ENCODE peak calls at places on chromosomes 16 and 17, in nine cellular contexts. One of them, this sample, is unnamed.

GRCh38 chr17:57899822-57900221 is 50.0 kb upstream of the MRPS23 start:
- DNase-seq in left ventricle myocardium inferior: no peak
- DNase-seq in RWPE2: no peak
- DNase-seq in HFF-Myc: no peak
- DNase-seq in body of pancreas: peak; percentile 79
- DNase-seq in SK-N-SH: no peak
- DNase-seq in dorsolateral prefrontal cortex: no peak
- DNase-seq in esophagus muscularis mucosa: no peak
- DNase-seq in endothelial cell: no peak
- DNase-seq in this sample: no peak

GRCh38 chr17:13869301-13869700 is 200.0 kb upstream of the COX10 start:
- DNase-seq in left ventricle myocardium inferior: no peak
- DNase-seq in RWPE2: no peak
- DNase-seq in HFF-Myc: no peak
- DNase-seq in body of pancreas: no peak
- DNase-seq in SK-N-SH: no peak
- DNase-seq in dorsolateral prefrontal cortex: no peak
- DNase-seq in esophagus muscularis mucosa: no peak
- DNase-seq in endothelial cell: no peak
- DNase-seq in this sample: no peak

GRCh38 chr16:10896165-10896564 is 19.2 kb downstream of the CIITA start:
- DNase-seq in left ventricle myocardium inferior: no peak
- DNase-seq in RWPE2: no peak
- DNase-seq in HFF-Myc: no peak
- DNase-seq in body of pancreas: no peak
- DNase-seq in SK-N-SH: no peak
- DNase-seq in dorsolateral prefrontal cortex: no peak
- DNase-seq in esophagus muscularis mucosa: no peak
- DNase-seq in endothelial cell: no peak
- DNase-seq in this sample: no peak

GRCh38 chr17:14294876-14295275 is 6.0 kb upstream of the HS3ST3B1 start:
- DNase-seq in left ventricle myocardium inferior: no peak
- DNase-seq in RWPE2: no peak
- DNase-seq in HFF-Myc: no peak
- DNase-seq in body of pancreas: no peak
- DNase-seq in SK-N-SH: no peak
- DNase-seq in dorsolateral prefrontal cortex: no peak
- DNase-seq in esophagus muscularis mucosa: no peak
- DNase-seq in endothelial cell: no peak
- DNase-seq in this sample: no peak

GRCh38 chr17:71975998-71976649 is 144.7 kb upstream of the SOX9 start:
- DNase-seq in left ventricle myocardium inferior: peak; percentile 80
- DNase-seq in RWPE2: peak; percentile 96
- DNase-seq in HFF-Myc: peak; percentile 59
- DNase-seq in body of pancreas: peak; percentile 53
- DNase-seq in SK-N-SH: peak; percentile 38
- DNase-seq in dorsolateral prefrontal cortex: peak; percentile 60
- DNase-seq in esophagus muscularis mucosa: peak; percentile 92
- DNase-seq in endothelial cell: peak; percentile 29
- DNase-seq in this sample: peak; percentile 93

GRCh38 chr16:48164907-48165715 is 9.3 kb upstream of the ABCC12 start:
- DNase-seq in left ventricle myocardium inferior: peak; percentile 75
- DNase-seq in RWPE2: no peak
- DNase-seq in HFF-Myc: peak; percentile 48
- DNase-seq in body of pancreas: peak; percentile 73
- DNase-seq in SK-N-SH: peak; percentile 88
- DNase-seq in dorsolateral prefrontal cortex: peak; percentile 69
- DNase-seq in esophagus muscularis mucosa: no peak
- DNase-seq in endothelial cell: peak; percentile 85
- DNase-seq in this sample: no peak

GRCh38 chr17:79907217-79907715 is 68.0 kb upstream of the CBX4 start:
- DNase-seq in left ventricle myocardium inferior: no peak
- DNase-seq in RWPE2: no peak
- DNase-seq in HFF-Myc: no peak
- DNase-seq in body of pancreas: no peak
- DNase-seq in SK-N-SH: no peak
- DNase-seq in dorsolateral prefrontal cortex: no peak
- DNase-seq in esophagus muscularis mucosa: no peak
- DNase-seq in endothelial cell: no peak
- DNase-seq in this sample: peak; percentile 49

GRCh38 chr17:61399131-61400057 is at the start of gene TBX2:
- DNase-seq in left ventricle myocardium inferior: peak; percentile 88
- DNase-seq in RWPE2: no peak
- DNase-seq in HFF-Myc: no peak
- DNase-seq in body of pancreas: peak; percentile 50
- DNase-seq in SK-N-SH: peak; percentile 98
- DNase-seq in dorsolateral prefrontal cortex: no peak
- DNase-seq in esophagus muscularis mucosa: no peak
- DNase-seq in endothelial cell: peak; percentile 47
- DNase-seq in this sample: no peak

GRCh38 chr16:17470871-17471744 is at the start of gene XYLT1:
- DNase-seq in left ventricle myocardium inferior: peak; percentile 51
- DNase-seq in RWPE2: peak; percentile 76
- DNase-seq in HFF-Myc: peak; percentile 49
- DNase-seq in body of pancreas: peak; percentile 72
- DNase-seq in SK-N-SH: peak; percentile 89
- DNase-seq in dorsolateral prefrontal cortex: peak; percentile 58
- DNase-seq in esophagus muscularis mucosa: no peak
- DNase-seq in endothelial cell: peak; percentile 45
- DNase-seq in this sample: no peak

GRCh38 chr17:59547131-59547915 is 18.1 kb upstream of the DHX40 start:
- DNase-seq in left ventricle myocardium inferior: no peak
- DNase-seq in RWPE2: no peak
- DNase-seq in HFF-Myc: no peak
- DNase-seq in body of pancreas: no peak
- DNase-seq in SK-N-SH: peak; percentile 87
- DNase-seq in dorsolateral prefrontal cortex: no peak
- DNase-seq in esophagus muscularis mucosa: no peak
- DNase-seq in endothelial cell: no peak
- DNase-seq in this sample: no peak

GRCh38 chr16:24671455-24671954 is 57.9 kb upstream of the TNRC6A start:
- DNase-seq in left ventricle myocardium inferior: no peak
- DNase-seq in RWPE2: no peak
- DNase-seq in HFF-Myc: no peak
- DNase-seq in body of pancreas: no peak
- DNase-seq in SK-N-SH: peak; percentile 46
- DNase-seq in dorsolateral prefrontal cortex: no peak
- DNase-seq in esophagus muscularis mucosa: no peak
- DNase-seq in endothelial cell: no peak
- DNase-seq in this sample: no peak
- TF ChIP-seq CTCF in left ventricle myocardium inferior: no peak
- TF ChIP-seq CTCF in RWPE2: no peak
- TF ChIP-seq CTCF in HFF-Myc: no peak
- TF ChIP-seq CTCF in body of pancreas: no peak
- TF ChIP-seq CTCF in SK-N-SH: peak; percentile 28
- TF ChIP-seq CTCF in dorsolateral prefrontal cortex: no peak
- TF ChIP-seq CTCF in esophagus muscularis mucosa: no peak
- TF ChIP-seq CTCF in endothelial cell: no peak
- TF ChIP-seq CTCF in this sample: peak; percentile 28

DNA sequence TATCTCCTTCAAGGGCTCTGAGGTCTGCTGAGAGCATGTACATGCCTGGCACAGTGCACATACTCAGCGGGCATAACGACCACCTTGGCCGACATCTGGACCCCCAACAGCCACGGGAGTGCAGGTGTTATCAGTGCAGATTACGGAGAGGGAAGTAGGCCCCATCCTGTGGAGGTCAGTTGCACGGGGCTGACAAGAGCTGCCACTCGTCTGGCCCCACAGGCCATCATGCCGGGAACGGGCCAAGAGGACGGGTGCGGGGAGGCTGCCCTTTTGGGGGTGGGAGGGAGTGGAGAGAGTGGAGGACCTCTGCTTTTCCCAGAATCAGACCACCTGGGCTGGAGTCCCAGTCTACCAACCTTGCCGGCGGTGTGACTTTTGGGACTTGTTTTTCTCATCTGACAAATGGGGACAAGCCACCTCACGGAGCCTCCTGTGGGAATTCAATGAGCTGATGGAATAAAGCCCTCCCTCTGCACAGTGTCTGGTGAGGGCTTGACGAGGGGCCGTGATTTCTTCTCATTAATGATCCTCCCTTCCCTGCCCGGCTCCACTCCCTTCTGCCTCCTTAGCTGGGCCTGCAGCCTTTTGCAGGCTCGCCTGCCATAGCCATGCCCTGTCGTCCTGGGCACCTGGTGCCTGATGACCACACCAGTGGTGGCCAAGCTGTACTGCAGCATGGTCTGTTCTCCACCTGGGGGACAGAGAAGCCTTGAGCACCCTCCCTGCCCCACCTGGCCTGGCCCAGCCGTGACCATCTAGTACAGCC is 4.6 kb downstream of the PRSS33 start:
- DNase-seq in left ventricle myocardium inferior: no peak
- DNase-seq in RWPE2: peak; percentile 51
- DNase-seq in HFF-Myc: no peak
- DNase-seq in body of pancreas: no peak
- DNase-seq in SK-N-SH: no peak
- DNase-seq in dorsolateral prefrontal cortex: no peak
- DNase-seq in esophagus muscularis mucosa: no peak
- DNase-seq in endothelial cell: no peak
- DNase-seq in this sample: peak; percentile 82
- TF ChIP-seq CTCF in left ventricle myocardium inferior: no peak
- TF ChIP-seq CTCF in RWPE2: no peak
- TF ChIP-seq CTCF in HFF-Myc: no peak
- TF ChIP-seq CTCF in body of pancreas: no peak
- TF ChIP-seq CTCF in SK-N-SH: no peak
- TF ChIP-seq CTCF in dorsolateral prefrontal cortex: no peak
- TF ChIP-seq CTCF in esophagus muscularis mucosa: no peak
- TF ChIP-seq CTCF in endothelial cell: no peak
- TF ChIP-seq CTCF in this sample: no peak

DNA sequence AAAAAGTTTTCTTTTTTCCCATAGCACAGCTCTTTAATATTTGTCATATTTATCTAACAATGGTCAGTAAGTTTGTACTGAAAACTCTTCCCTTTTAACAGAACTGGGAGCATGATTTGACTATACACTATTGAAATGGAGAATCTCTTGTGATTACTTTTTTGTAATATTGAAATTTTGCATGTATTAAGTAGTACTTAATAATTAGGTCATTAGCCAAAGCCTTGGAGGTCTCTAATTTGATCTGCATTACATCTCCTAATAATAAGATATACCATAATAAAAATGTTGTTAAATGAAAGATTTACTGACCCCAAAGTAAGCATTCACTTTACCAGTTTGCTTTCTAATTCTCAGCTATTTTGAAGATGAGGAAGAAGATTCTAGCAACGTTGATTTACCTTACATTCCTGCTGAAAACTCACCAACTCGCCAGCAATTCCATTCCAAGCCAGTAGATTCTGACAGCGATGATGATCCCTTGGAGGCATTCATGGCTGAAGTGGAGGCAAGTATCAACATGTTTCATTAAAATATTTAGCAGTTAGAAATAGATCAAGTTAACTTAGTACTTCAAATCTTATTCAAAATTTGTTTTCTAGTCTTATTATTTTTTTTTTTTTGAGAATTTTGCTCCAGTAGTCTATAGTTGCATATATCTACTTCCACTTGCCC is 18.2 kb downstream of the DDX42 start:
- DNase-seq in left ventricle myocardium inferior: no peak
- DNase-seq in RWPE2: no peak
- DNase-seq in HFF-Myc: no peak
- DNase-seq in body of pancreas: no peak
- DNase-seq in SK-N-SH: no peak
- DNase-seq in dorsolateral prefrontal cortex: no peak
- DNase-seq in esophagus muscularis mucosa: no peak
- DNase-seq in endothelial cell: no peak
- DNase-seq in this sample: no peak
- TF ChIP-seq CTCF in left ventricle myocardium inferior: no peak
- TF ChIP-seq CTCF in RWPE2: no peak
- TF ChIP-seq CTCF in HFF-Myc: no peak
- TF ChIP-seq CTCF in body of pancreas: no peak
- TF ChIP-seq CTCF in SK-N-SH: no peak
- TF ChIP-seq CTCF in dorsolateral prefrontal cortex: no peak
- TF ChIP-seq CTCF in esophagus muscularis mucosa: no peak
- TF ChIP-seq CTCF in endothelial cell: no peak
- TF ChIP-seq CTCF in this sample: no peak

DNA sequence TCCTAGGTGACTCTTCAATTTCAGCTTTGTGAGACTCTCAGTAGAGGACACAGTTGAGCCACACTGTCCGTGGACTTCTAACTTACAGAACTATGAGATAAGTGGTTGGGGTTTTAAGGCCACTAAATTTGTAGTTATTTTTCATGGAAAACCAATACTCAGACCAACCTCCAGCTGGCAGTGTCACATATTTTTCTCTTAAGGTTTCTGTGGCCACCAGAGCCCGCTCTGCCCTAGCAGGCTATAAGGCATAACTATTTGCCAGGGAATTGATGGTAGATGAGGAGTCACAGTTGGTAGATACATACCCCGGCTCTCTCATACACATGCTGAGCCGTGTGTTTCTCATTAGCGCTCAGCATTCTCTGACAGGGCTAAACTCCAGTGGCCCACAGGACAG is 336.8 kb upstream of the MON1B start:
- DNase-seq in left ventricle myocardium inferior: no peak
- DNase-seq in RWPE2: no peak
- DNase-seq in HFF-Myc: no peak
- DNase-seq in body of pancreas: no peak
- DNase-seq in SK-N-SH: peak; percentile 9
- DNase-seq in dorsolateral prefrontal cortex: no peak
- DNase-seq in esophagus muscularis mucosa: no peak
- DNase-seq in endothelial cell: no peak
- DNase-seq in this sample: no peak
- TF ChIP-seq CTCF in left ventricle myocardium inferior: peak; percentile 27
- TF ChIP-seq CTCF in RWPE2: peak; percentile 18
- TF ChIP-seq CTCF in HFF-Myc: no peak
- TF ChIP-seq CTCF in body of pancreas: peak; percentile 53
- TF ChIP-seq CTCF in SK-N-SH: peak; percentile 56
- TF ChIP-seq CTCF in dorsolateral prefrontal cortex: no peak
- TF ChIP-seq CTCF in esophagus muscularis mucosa: no peak
- TF ChIP-seq CTCF in endothelial cell: no peak
- TF ChIP-seq CTCF in this sample: no peak

GRCh38 chr16:58339452-58339938 is 44.7 kb upstream of the PRSS54 start:
- DNase-seq in left ventricle myocardium inferior: no peak
- DNase-seq in RWPE2: no peak
- DNase-seq in HFF-Myc: no peak
- DNase-seq in body of pancreas: no peak
- DNase-seq in SK-N-SH: peak; percentile 47
- DNase-seq in dorsolateral prefrontal cortex: no peak
- DNase-seq in esophagus muscularis mucosa: no peak
- DNase-seq in endothelial cell: peak; percentile 46
- DNase-seq in this sample: no peak
- TF ChIP-seq CTCF in left ventricle myocardium inferior: peak; percentile 61
- TF ChIP-seq CTCF in RWPE2: peak; percentile 30
- TF ChIP-seq CTCF in HFF-Myc: peak; percentile 24
- TF ChIP-seq CTCF in body of pancreas: peak; percentile 3
- TF ChIP-seq CTCF in SK-N-SH: peak; percentile 52
- TF ChIP-seq CTCF in dorsolateral prefrontal cortex: peak; percentile 36
- TF ChIP-seq CTCF in esophagus muscularis mucosa: no peak
- TF ChIP-seq CTCF in endothelial cell: peak; percentile 27
- TF ChIP-seq CTCF in this sample: peak; percentile 69

This sample was measured in chondrocyte.